ENCODE peak calls at places on chromosomes 4 and X, in six cellular contexts. Z is tibial artery, K is endothelial cell of umbilical vein, U is NT2/D1, B is PC-3, W is choroid plexus epithelial cell. P is an unnamed sample.

GRCh38 chrX:23383411-23383810 is 48.8 kb downstream of the PTCHD1 start:
- DNase-seq in U (no peak), W (peak; percentile 53), B (peak; percentile 50), K (no peak), Z (no peak), P (peak; percentile 7)

GRCh38 chr4:52869196-52869595 is 7.1 kb downstream of the RASL11B start:
- DNase-seq in U (no peak), K (no peak), W (peak; percentile 28), Z (peak; percentile 91), B (no peak), P (peak; percentile 75)

GRCh38 chrX:96538104-96538725 is 146.4 kb upstream of the DIAPH2 start:
- DNase-seq in W (no peak), U (no peak), K (no peak), Z (no peak), B (peak; percentile 85), P (no peak)

GRCh38 chr4:39255266-39255665 is 72.9 kb downstream of the WDR19 start:
- DNase-seq in B (peak; percentile 68), Z (no peak), K (peak; percentile 92), U (no peak), W (peak; percentile 59), P (peak; percentile 16)

GRCh38 chrX:10098235-10098819 is 58.4 kb upstream of the CLCN4 start:
- DNase-seq in B (no peak), U (no peak), K (peak; percentile 43), Z (no peak), W (peak; percentile 28), P (peak; percentile 21)

GRCh38 chr4:56139241-56139827 is 190.6 kb downstream of the CEP135 start:
- DNase-seq in W (no peak), Z (no peak), B (no peak), U (no peak), K (no peak), P (peak; percentile 39)

GRCh38 chrX:154485150-154486051 is 1.0 kb downstream of the UBL4A start:
- DNase-seq in K (no peak), W (no peak), Z (no peak), U (no peak), B (peak; percentile 9), P (no peak)

GRCh38 chr4:186726440-186727148 is 2.9 kb upstream of the FAT1 start:
- DNase-seq in Z (peak; percentile 87), W (peak; percentile 83), U (no peak), B (peak; percentile 68), K (peak; percentile 51), P (peak; percentile 83)

GRCh38 chrX:81259008-81259713 is 57.3 kb downstream of the SH3BGRL start:
- DNase-seq in W (peak; percentile 73), B (no peak), K (no peak), U (no peak), Z (no peak), P (peak; percentile 46)

GRCh38 chrX:118189628-118190027 is 73.0 kb upstream of the KLHL13 start:
- DNase-seq in Z (no peak), U (no peak), K (no peak), B (no peak), W (no peak), P (no peak)

GRCh38 chr4:175916636-175917351 is 104.7 kb upstream of the GPM6A start:
- DNase-seq in K (no peak), U (no peak), B (no peak), Z (no peak), W (no peak), P (no peak)

GRCh38 chr4:41281038-41281634 is 24.4 kb downstream of the UCHL1 start:
- DNase-seq in W (peak; percentile 90), B (peak; percentile 84), Z (no peak), K (peak; percentile 87), U (peak; percentile 64), P (peak; percentile 81)

GRCh38 chr4:137823007-137823406 is 290.7 kb upstream of the PCDH18 start:
- DNase-seq in Z (no peak), U (no peak), K (no peak), B (no peak), W (no peak), P (no peak)

GRCh38 chr4:55547918-55548317 is 1.2 kb upstream of the CLOCK start:
- DNase-seq in K (no peak), Z (no peak), B (no peak), U (no peak), W (no peak), P (no peak)

GRCh38 chrX:17361620-17362019 is 13.4 kb upstream of the NHS start:
- DNase-seq in B (peak; percentile 41), Z (no peak), U (peak; percentile 54), W (peak; percentile 2), K (no peak), P (no peak)

GRCh38 chr4:184506527-184507121 is 32.3 kb upstream of the IRF2 start:
- DNase-seq in K (no peak), U (no peak), B (peak; percentile 20), Z (no peak), W (no peak), P (no peak)

GRCh38 chr4:24989327-24989726 is 41.4 kb downstream of the LGI2 start:
- DNase-seq in W (no peak), U (no peak), Z (no peak), B (no peak), K (no peak), P (no peak)
- H3K4me3 ChIP-seq in W (no peak overlapping the region), U (no peak overlapping the region), Z (no peak overlapping the region), B (no peak overlapping the region), K (no peak overlapping the region), P (no peak overlapping the region)

GRCh38 chr4:20840648-20841190 is 140.5 kb downstream of the PACRGL start:
- DNase-seq in U (no peak), K (no peak), Z (no peak), W (peak; percentile 35), B (no peak), P (no peak)

GRCh38 chr4:20839957-20840356 is 139.7 kb downstream of the PACRGL start:
- DNase-seq in K (peak; percentile 88), W (peak; percentile 87), Z (no peak), B (peak; percentile 83), U (no peak), P (peak; percentile 86)

GRCh38 chr4:20847124-20847747 is 147.0 kb downstream of the PACRGL start:
- DNase-seq in K (no peak), U (no peak), B (no peak), Z (no peak), W (no peak), P (peak; percentile 48)

GRCh38 chr4:20838476-20838875 is 138.2 kb downstream of the PACRGL start:
- DNase-seq in K (peak; percentile 70), U (no peak), W (no peak), Z (no peak), B (no peak), P (no peak)

GRCh38 chr4:20844311-20844710 is 144.1 kb downstream of the PACRGL start:
- DNase-seq in B (no peak), K (no peak), Z (no peak), W (no peak), U (no peak), P (peak; percentile 48)
- H3K4me3 ChIP-seq in B (no peak overlapping the region), K (no peak overlapping the region), Z (no peak overlapping the region), W (no peak overlapping the region), U (no peak overlapping the region), P (no peak overlapping the region)

GRCh38 chr4:159047478-159048165 is 55.3 kb upstream of the RAPGEF2 start:
- DNase-seq in B (no peak), W (peak; percentile 81), K (peak; percentile 19), Z (no peak), U (no peak), P (peak; percentile 54)
- H3K4me3 ChIP-seq in B (no peak overlapping the region), W (no peak overlapping the region), K (no peak overlapping the region), Z (no peak overlapping the region), U (no peak overlapping the region), P (no peak overlapping the region)

DNA sequence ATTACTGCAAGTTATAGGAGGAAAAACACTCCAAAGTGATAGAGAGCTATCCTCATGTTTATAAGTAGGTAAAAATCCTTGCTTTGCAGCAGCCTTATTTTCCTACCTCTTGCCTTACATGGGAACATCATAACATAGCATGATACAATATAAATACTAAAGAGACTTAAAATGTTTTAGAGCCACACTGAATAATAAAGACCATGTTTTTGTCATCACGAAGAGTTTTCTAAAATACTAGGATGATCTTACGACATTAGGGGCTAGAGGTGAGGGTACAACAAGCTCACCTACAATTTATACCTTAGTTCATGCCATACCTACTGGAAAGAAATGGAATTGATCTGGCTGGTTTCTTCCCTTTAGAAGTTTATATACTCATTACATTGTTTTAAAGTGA is 184.8 kb downstream of the FBXW7 start:
- DNase-seq in W (no peak), U (no peak), B (no peak), Z (no peak), K (no peak), P (no peak)
- H3K4me3 ChIP-seq in W (peak overlapping the region; percentile 66), U (no peak overlapping the region), B (no peak overlapping the region), Z (peak overlapping the region; percentile 51), K (no peak overlapping the region), P (peak overlapping the region; percentile 69)

DNA sequence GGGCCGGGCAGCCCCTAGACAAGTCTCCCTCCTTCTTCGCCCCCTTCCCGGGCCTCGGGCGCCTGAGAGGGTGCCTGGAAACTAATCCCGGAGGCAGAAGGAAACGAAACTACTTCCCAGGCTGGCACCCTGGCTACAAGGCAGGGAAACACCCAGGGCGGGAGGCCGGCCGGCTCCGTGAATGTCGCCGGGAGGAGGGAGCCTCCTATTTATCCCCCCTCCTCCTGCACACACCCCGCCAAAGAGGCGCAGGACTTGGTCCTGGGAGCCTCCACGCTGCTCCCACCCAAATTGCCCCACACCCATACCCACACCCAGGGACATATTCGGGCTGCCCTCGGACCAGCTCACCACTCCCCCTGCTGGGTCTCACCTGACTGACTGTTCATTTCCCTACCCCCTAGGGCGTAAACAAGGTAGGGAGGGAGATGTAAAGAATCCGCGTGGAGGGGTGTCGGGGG is at the start of gene BTC:
- DNase-seq in U (no peak), B (peak; percentile 71), W (peak; percentile 4), Z (peak; percentile 74), K (no peak), P (no peak)
- H3K4me3 ChIP-seq in U (peak within 1 kb of the TSS; percentile 43), B (peak within 1 kb of the TSS; percentile 86), W (peak within 1 kb of the TSS; percentile 56), Z (peak within 1 kb of the TSS; percentile 70), K (peak within 1 kb of the TSS; percentile 16), P (peak within 1 kb of the TSS; percentile 47)

DNA sequence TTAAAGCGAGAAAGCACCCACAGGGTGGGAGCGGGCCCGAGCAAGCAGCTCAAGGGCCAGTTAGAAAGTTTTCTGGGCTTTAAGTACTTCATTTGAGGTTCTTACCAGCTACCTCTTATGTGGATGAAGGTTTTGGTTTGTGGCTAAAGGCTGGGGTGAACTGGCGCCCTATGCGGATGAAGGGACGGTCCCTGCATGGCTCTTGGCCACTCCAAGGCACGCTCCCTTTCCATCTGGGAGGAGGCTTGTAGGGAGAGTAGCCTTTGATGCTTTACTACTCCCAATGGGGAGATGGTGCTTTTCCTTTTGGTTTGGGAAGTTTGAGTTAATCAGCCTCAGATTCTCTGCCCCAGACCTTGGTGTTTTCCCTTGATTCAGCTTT is 17.7 kb downstream of the MRFAP1 start:
- DNase-seq in K (no peak), U (no peak), W (no peak), B (no peak), Z (no peak), P (peak; percentile 10)
- H3K4me3 ChIP-seq in K (no peak overlapping the region), U (no peak overlapping the region), W (peak overlapping the region; percentile 49), B (no peak overlapping the region), Z (peak overlapping the region; percentile 50), P (no peak overlapping the region)

GRCh38 chrX:40403757-40404156 is 177.0 kb upstream of the ATP6AP2 start:
- DNase-seq in B (no peak), Z (no peak), W (no peak), K (no peak), U (no peak), P (no peak)
- H3K4me3 ChIP-seq in B (no peak overlapping the region), Z (no peak overlapping the region), W (no peak overlapping the region), K (no peak overlapping the region), U (no peak overlapping the region), P (no peak overlapping the region)

GRCh38 chrX:5852941-5853340 is 375.7 kb downstream of the NLGN4X start:
- DNase-seq in Z (no peak), U (no peak), W (no peak), K (no peak), B (no peak), P (no peak)

GRCh38 chrX:5857232-5857631 is 371.4 kb downstream of the NLGN4X start:
- DNase-seq in U (no peak), B (no peak), W (no peak), Z (no peak), K (no peak), P (no peak)
- H3K4me3 ChIP-seq in U (no peak overlapping the region), B (no peak overlapping the region), W (no peak overlapping the region), Z (no peak overlapping the region), K (no peak overlapping the region), P (no peak overlapping the region)

P was measured in fibroblast of villous mesenchyme.